ENCODE peak calls at places on chromosomes 6 and 20, in ten cellular contexts. W is GDM1, P is RWPE1, T is left cardiac atrium, V is T-helper 1 cell, A is NCI-H526, I is ecto neural progenitor cell, E is KG1, F is heart left ventricle, J is AG08395. C is an unnamed sample.

GRCh38 chr20:37200926-37201826 is 21.8 kb upstream of the MROH8 start:
- DNase-seq in E (no peak), A (no peak), P (no peak), I (no peak), F (no peak), W (no peak), T (no peak), J (no peak), V (no peak), C (no peak)

GRCh38 chr6:50846109-50846859 is 27.6 kb downstream of the TFAP2B start:
- DNase-seq in V (no peak), W (no peak), P (no peak), J (no peak), E (no peak), T (no peak), A (no peak), I (no peak), F (no peak), C (no peak)

GRCh38 chr6:135521431-135521830 is 23.9 kb upstream of the AHI1 start:
- DNase-seq in I (no peak), A (no peak), W (no peak), E (no peak), P (no peak), F (no peak), T (no peak), V (no peak), J (peak; percentile 57), C (no peak)

GRCh38 chr20:38873050-38873581 is 53.1 kb upstream of the FAM83D start:
- DNase-seq in W (no peak), P (no peak), I (no peak), A (no peak), T (no peak), J (no peak), E (no peak), V (peak; percentile 47), F (no peak), C (no peak)

GRCh38 chr6:66508433-66508832 is 801.4 kb upstream of the EYS start:
- DNase-seq in E (no peak), P (peak; percentile 16), W (no peak), I (no peak), J (peak; percentile 32), F (no peak), T (no peak), A (no peak), V (no peak), C (no peak)

GRCh38 chr20:32205502-32206382 is 1.8 kb downstream of the PLAGL2 start:
- DNase-seq in A (no peak), V (no peak), I (no peak), J (no peak), E (no peak), T (no peak), P (no peak), W (no peak), F (no peak), C (peak; percentile 22)

GRCh38 chr20:32664352-32665159 is 9.2 kb downstream of the C20orf203 start:
- DNase-seq in A (peak; percentile 25), W (peak; percentile 20), J (no peak), V (no peak), F (peak; percentile 61), E (no peak), I (no peak), T (no peak), P (no peak), C (no peak)

GRCh38 chr6:155599571-155599970 is 143.9 kb upstream of the NOX3 start:
- DNase-seq in V (no peak), F (no peak), J (no peak), I (peak; percentile 50), P (no peak), T (no peak), A (no peak), W (no peak), E (no peak), C (no peak)

GRCh38 chr20:8722277-8722928 is 346.5 kb upstream of the PLCB4 start:
- DNase-seq in V (peak; percentile 5), A (peak; percentile 85), E (peak; percentile 44), J (peak; percentile 55), P (peak; percentile 51), W (peak; percentile 10), I (no peak), F (no peak), T (no peak), C (peak; percentile 14)

GRCh38 chr6:43817192-43817591 is 47.2 kb downstream of the VEGFA start:
- DNase-seq in E (no peak), F (no peak), J (peak; percentile 49), A (peak; percentile 48), V (no peak), W (peak; percentile 10), I (no peak), T (no peak), P (no peak), C (peak; percentile 50)

GRCh38 chr6:130775421-130776012 is 51.7 kb upstream of the SMLR1 start:
- DNase-seq in I (no peak), A (no peak), J (peak; percentile 10), E (no peak), F (no peak), W (no peak), P (no peak), V (no peak), T (no peak), C (no peak)

GRCh38 chr20:13147071-13147961 is 73.8 kb upstream of the ISM1 start:
- DNase-seq in P (no peak), V (no peak), F (no peak), I (no peak), E (no peak), A (no peak), T (no peak), W (no peak), J (peak; percentile 16), C (no peak)

GRCh38 chr6:169983651-169984050 is 232.2 kb downstream of the ERMARD start:
- DNase-seq in E (no peak), W (no peak), I (no peak), V (no peak), J (no peak), T (no peak), P (no peak), F (no peak), A (no peak), C (no peak)

GRCh38 chr6:168265394-168265793 is 54.2 kb downstream of the DACT2 start:
- DNase-seq in E (no peak), I (no peak), F (no peak), W (no peak), T (no peak), V (no peak), A (no peak), J (no peak), P (no peak), C (no peak)

GRCh38 chr20:32478576-32478975 is 106.6 kb downstream of the NOL4L start:
- DNase-seq in E (no peak), T (peak; percentile 8), F (peak; percentile 17), V (no peak), J (no peak), W (no peak), I (no peak), P (no peak), A (no peak), C (no peak)

GRCh38 chr6:150319924-150320323 is 48.9 kb upstream of the IYD start:
- DNase-seq in I (no peak), J (no peak), V (no peak), E (no peak), F (no peak), A (no peak), P (no peak), T (no peak), W (no peak), C (no peak)

GRCh38 chr6:156781882-156782631 is 4.9 kb downstream of the ARID1B start:
- DNase-seq in W (no peak), F (no peak), I (no peak), T (no peak), V (no peak), A (no peak), E (no peak), P (no peak), J (no peak), C (no peak)

GRCh38 chr6:42243046-42243445 is 25.4 kb upstream of the MRPS10 start:
- DNase-seq in W (no peak), T (no peak), I (no peak), A (no peak), E (no peak), F (no peak), J (no peak), V (no peak), P (no peak), C (no peak)

GRCh38 chr20:40720826-40721225 is 31.8 kb upstream of the MAFB start:
- DNase-seq in W (no peak), E (no peak), V (no peak), J (no peak), P (no peak), A (no peak), T (no peak), I (no peak), F (no peak), C (no peak)

GRCh38 chr20:50995506-50995905 is 27.4 kb downstream of the KCNG1 start:
- DNase-seq in E (no peak), W (no peak), P (no peak), I (no peak), F (no peak), T (no peak), J (peak; percentile 35), A (no peak), V (no peak), C (no peak)

GRCh38 chr20:25586877-25587276 is 1.5 kb upstream of the NINL start:
- DNase-seq in P (no peak), T (no peak), I (no peak), V (no peak), E (no peak), F (no peak), W (no peak), A (no peak), J (no peak), C (no peak)

C was measured in hepatic stellate cell.